ENCODE peak calls at places on chromosomes 2 and 18, in six cellular contexts. One of them, this sample, is unnamed.

GRCh38 chr2:43127208-43127940 is 99.0 kb downstream of the ZFP36L2 start:
- DNase-seq in OCI-LY7: peak; percentile 82
- DNase-seq in GM23338: peak; percentile 93
- DNase-seq in K562: peak; percentile 76
- DNase-seq in foreskin fibroblast: no peak
- DNase-seq in HCT116: peak; percentile 33
- DNase-seq in this sample: peak; percentile 84

GRCh38 chr18:23938901-23939341 is 75.6 kb upstream of the TTC39C start:
- DNase-seq in foreskin fibroblast: no peak
- DNase-seq in HCT116: no peak
- DNase-seq in OCI-LY7: no peak
- DNase-seq in GM23338: no peak
- DNase-seq in K562: no peak
- DNase-seq in this sample: no peak

GRCh38 chr2:239147376-239147775 is 253.4 kb downstream of the HDAC4 start:
- DNase-seq in HCT116: no peak
- DNase-seq in OCI-LY7: no peak
- DNase-seq in GM23338: no peak
- DNase-seq in K562: no peak
- DNase-seq in foreskin fibroblast: no peak
- DNase-seq in this sample: no peak

GRCh38 chr2:205850611-205851010 is 168.3 kb downstream of the NRP2 start:
- DNase-seq in foreskin fibroblast: no peak
- DNase-seq in HCT116: no peak
- DNase-seq in K562: no peak
- DNase-seq in OCI-LY7: no peak
- DNase-seq in GM23338: no peak
- DNase-seq in this sample: no peak

GRCh38 chr18:29191263-29191662 is 1014.3 kb upstream of the CDH2 start:
- DNase-seq in foreskin fibroblast: peak; percentile 40
- DNase-seq in OCI-LY7: no peak
- DNase-seq in HCT116: no peak
- DNase-seq in GM23338: peak; percentile 56
- DNase-seq in K562: no peak
- DNase-seq in this sample: no peak

GRCh38 chr2:26757873-26758789 is 6.0 kb upstream of the SLC35F6 start:
- DNase-seq in K562: peak; percentile 92
- DNase-seq in foreskin fibroblast: peak; percentile 98
- DNase-seq in HCT116: peak; percentile 95
- DNase-seq in OCI-LY7: no peak
- DNase-seq in GM23338: peak; percentile 78
- DNase-seq in this sample: peak; percentile 87

GRCh38 chr2:127906206-127906926 is 20.6 kb upstream of the AMMECR1L start:
- DNase-seq in K562: no peak
- DNase-seq in foreskin fibroblast: no peak
- DNase-seq in HCT116: no peak
- DNase-seq in OCI-LY7: no peak
- DNase-seq in GM23338: peak; percentile 55
- DNase-seq in this sample: no peak

GRCh38 chr18:371616-371998 is 103.8 kb upstream of the THOC1 start:
- DNase-seq in foreskin fibroblast: peak; percentile 10
- DNase-seq in HCT116: no peak
- DNase-seq in OCI-LY7: no peak
- DNase-seq in GM23338: no peak
- DNase-seq in K562: no peak
- DNase-seq in this sample: peak; percentile 17

GRCh38 chr2:60553496-60553991 is at the start of gene BCL11A:
- DNase-seq in GM23338: peak; percentile 89
- DNase-seq in OCI-LY7: peak; percentile 89
- DNase-seq in HCT116: peak; percentile 57
- DNase-seq in foreskin fibroblast: peak; percentile 56
- DNase-seq in K562: peak; percentile 7
- DNase-seq in this sample: peak; percentile 61

GRCh38 chr2:208370881-208371633 is 35.5 kb upstream of the PTH2R start:
- DNase-seq in foreskin fibroblast: peak; percentile 55
- DNase-seq in GM23338: no peak
- DNase-seq in HCT116: no peak
- DNase-seq in K562: peak; percentile 52
- DNase-seq in OCI-LY7: no peak
- DNase-seq in this sample: no peak

GRCh38 chr2:164746713-164747112 is 94.9 kb downstream of the COBLL1 start:
- DNase-seq in foreskin fibroblast: no peak
- DNase-seq in HCT116: no peak
- DNase-seq in K562: no peak
- DNase-seq in GM23338: no peak
- DNase-seq in OCI-LY7: no peak
- DNase-seq in this sample: no peak

GRCh38 chr2:116716444-116716843 is 1098.0 kb upstream of the DDX18 start:
- DNase-seq in HCT116: no peak
- DNase-seq in OCI-LY7: no peak
- DNase-seq in foreskin fibroblast: no peak
- DNase-seq in K562: no peak
- DNase-seq in GM23338: no peak
- DNase-seq in this sample: no peak

GRCh38 chr18:3525870-3526420 is 76.0 kb downstream of the TGIF1 start:
- DNase-seq in HCT116: no peak
- DNase-seq in foreskin fibroblast: no peak
- DNase-seq in OCI-LY7: no peak
- DNase-seq in GM23338: no peak
- DNase-seq in K562: peak; percentile 55
- DNase-seq in this sample: peak; percentile 88

GRCh38 chr2:41851554-41851953 is 196.3 kb upstream of the PKDCC start:
- DNase-seq in HCT116: no peak
- DNase-seq in OCI-LY7: no peak
- DNase-seq in GM23338: no peak
- DNase-seq in foreskin fibroblast: no peak
- DNase-seq in K562: no peak
- DNase-seq in this sample: no peak

GRCh38 chr2:203817147-203817546 is 50.4 kb upstream of the CTLA4 start:
- DNase-seq in GM23338: no peak
- DNase-seq in HCT116: no peak
- DNase-seq in K562: no peak
- DNase-seq in OCI-LY7: peak; percentile 15
- DNase-seq in foreskin fibroblast: no peak
- DNase-seq in this sample: no peak

GRCh38 chr18:48767090-48767670 is 183.6 kb downstream of the SMAD7 start:
- DNase-seq in HCT116: no peak
- DNase-seq in OCI-LY7: no peak
- DNase-seq in GM23338: peak; percentile 26
- DNase-seq in K562: no peak
- DNase-seq in foreskin fibroblast: no peak
- DNase-seq in this sample: peak; percentile 31

GRCh38 chr2:163606878-163607277 is 128.9 kb downstream of the FIGN start:
- DNase-seq in K562: no peak
- DNase-seq in GM23338: no peak
- DNase-seq in foreskin fibroblast: no peak
- DNase-seq in OCI-LY7: no peak
- DNase-seq in HCT116: no peak
- DNase-seq in this sample: no peak

GRCh38 chr2:129747500-129748125 is 231.9 kb upstream of the RAB6C start:
- DNase-seq in GM23338: no peak
- DNase-seq in K562: no peak
- DNase-seq in OCI-LY7: no peak
- DNase-seq in foreskin fibroblast: no peak
- DNase-seq in HCT116: no peak
- DNase-seq in this sample: no peak

GRCh38 chr2:129744649-129745048 is 234.8 kb upstream of the RAB6C start:
- DNase-seq in foreskin fibroblast: no peak
- DNase-seq in HCT116: no peak
- DNase-seq in K562: no peak
- DNase-seq in GM23338: peak; percentile 41
- DNase-seq in OCI-LY7: no peak
- DNase-seq in this sample: no peak

GRCh38 chr2:129751409-129751808 is 228.1 kb upstream of the RAB6C start:
- DNase-seq in OCI-LY7: no peak
- DNase-seq in foreskin fibroblast: no peak
- DNase-seq in HCT116: no peak
- DNase-seq in K562: no peak
- DNase-seq in GM23338: no peak
- DNase-seq in this sample: no peak

GRCh38 chr2:129748250-129748649 is 231.2 kb upstream of the RAB6C start:
- DNase-seq in OCI-LY7: no peak
- DNase-seq in HCT116: no peak
- DNase-seq in GM23338: no peak
- DNase-seq in K562: no peak
- DNase-seq in foreskin fibroblast: no peak
- DNase-seq in this sample: no peak

GRCh38 chr2:129748653-129749052 is 230.8 kb upstream of the RAB6C start:
- DNase-seq in foreskin fibroblast: no peak
- DNase-seq in K562: peak; percentile 23
- DNase-seq in OCI-LY7: peak; percentile 12
- DNase-seq in HCT116: peak; percentile 18
- DNase-seq in GM23338: peak; percentile 66
- DNase-seq in this sample: no peak
- TF ChIP-seq CTCF in foreskin fibroblast: no peak
- TF ChIP-seq CTCF in K562: peak; percentile 24
- TF ChIP-seq CTCF in OCI-LY7: peak; percentile 52
- TF ChIP-seq CTCF in HCT116: peak; percentile 51
- TF ChIP-seq CTCF in GM23338: peak; percentile 54
- TF ChIP-seq CTCF in this sample: no peak

GRCh38 chr2:55228224-55228563 is 3.9 kb downstream of the CLHC1 start:
- DNase-seq in OCI-LY7: no peak
- DNase-seq in HCT116: no peak
- DNase-seq in foreskin fibroblast: no peak
- DNase-seq in K562: no peak
- DNase-seq in GM23338: no peak
- DNase-seq in this sample: no peak

GRCh38 chr2:55229221-55229620 is 2.9 kb downstream of the CLHC1 start:
- DNase-seq in GM23338: no peak
- DNase-seq in foreskin fibroblast: no peak
- DNase-seq in HCT116: no peak
- DNase-seq in K562: no peak
- DNase-seq in OCI-LY7: no peak
- DNase-seq in this sample: no peak

GRCh38 chr2:55224761-55225261 is 7.3 kb downstream of the CLHC1 start:
- DNase-seq in GM23338: peak; percentile 30
- DNase-seq in HCT116: no peak
- DNase-seq in K562: peak; percentile 23
- DNase-seq in foreskin fibroblast: no peak
- DNase-seq in OCI-LY7: no peak
- DNase-seq in this sample: no peak

GRCh38 chr2:55225481-55226020 is 6.5 kb downstream of the CLHC1 start:
- DNase-seq in OCI-LY7: no peak
- DNase-seq in foreskin fibroblast: no peak
- DNase-seq in K562: no peak
- DNase-seq in GM23338: peak; percentile 72
- DNase-seq in HCT116: no peak
- DNase-seq in this sample: no peak

DNA sequence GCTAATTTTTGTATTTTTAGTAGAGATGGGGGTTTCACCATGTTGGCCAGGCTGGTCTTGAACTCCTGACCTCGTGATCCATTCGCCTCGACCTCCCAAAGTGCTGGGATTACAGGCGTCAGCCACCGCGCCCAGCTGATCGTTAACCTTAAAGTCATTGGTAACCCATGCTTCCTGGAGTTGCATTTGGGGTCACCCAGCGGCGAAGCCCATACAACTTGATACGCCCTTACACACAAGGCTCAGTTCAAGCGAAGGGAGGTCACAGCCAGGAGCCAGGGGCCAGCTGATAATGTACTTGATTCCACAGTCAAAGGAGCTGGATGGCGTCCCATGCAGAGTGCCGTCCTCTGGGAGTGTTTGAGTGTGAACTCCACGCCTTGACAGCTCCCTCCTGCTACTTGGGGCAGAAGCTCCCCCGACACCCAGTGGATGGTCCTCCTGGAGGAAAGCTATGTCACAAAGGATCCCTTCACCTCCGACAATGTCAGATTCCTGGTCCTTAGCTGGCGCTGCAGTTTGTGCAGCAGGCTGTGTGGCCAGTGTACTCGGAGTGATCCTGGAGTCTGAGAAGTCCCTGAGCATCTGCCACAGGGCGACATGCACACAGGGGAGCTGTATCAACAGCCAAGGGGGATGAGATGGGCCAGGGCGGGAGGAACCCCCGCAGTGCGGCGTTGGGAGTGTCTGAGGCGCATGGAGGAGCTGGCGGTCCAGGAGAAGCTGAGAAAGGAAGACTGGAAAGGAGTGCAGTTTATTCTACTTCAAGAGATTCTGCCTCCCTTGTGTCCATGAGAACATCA is 7.9 kb downstream of the CLHC1 start:
- DNase-seq in K562: peak; percentile 67
- DNase-seq in foreskin fibroblast: no peak
- DNase-seq in OCI-LY7: no peak
- DNase-seq in HCT116: no peak
- DNase-seq in GM23338: peak; percentile 43
- DNase-seq in this sample: peak; percentile 13
- H3K4me3 ChIP-seq in K562: peak overlapping the region; percentile 50
- H3K4me3 ChIP-seq in foreskin fibroblast: no peak overlapping the region
- H3K4me3 ChIP-seq in OCI-LY7: no peak overlapping the region
- H3K4me3 ChIP-seq in HCT116: no peak overlapping the region
- H3K4me3 ChIP-seq in GM23338: peak overlapping the region; percentile 75
- H3K4me3 ChIP-seq in this sample: no peak overlapping the region

GRCh38 chr2:200308421-200309295 is 2.2 kb downstream of the SPATS2L start:
- DNase-seq in HCT116: no peak
- DNase-seq in foreskin fibroblast: no peak
- DNase-seq in K562: no peak
- DNase-seq in GM23338: peak; percentile 30
- DNase-seq in OCI-LY7: peak; percentile 7
- DNase-seq in this sample: peak; percentile 11
- TF ChIP-seq CTCF in HCT116: peak; percentile 13
- TF ChIP-seq CTCF in foreskin fibroblast: peak; percentile 25
- TF ChIP-seq CTCF in K562: no peak
- TF ChIP-seq CTCF in GM23338: no peak
- TF ChIP-seq CTCF in OCI-LY7: peak; percentile 63
- TF ChIP-seq CTCF in this sample: no peak

GRCh38 chr2:37375721-37376399 is 31.4 kb downstream of the QPCT start:
- DNase-seq in HCT116: no peak
- DNase-seq in foreskin fibroblast: no peak
- DNase-seq in OCI-LY7: no peak
- DNase-seq in K562: no peak
- DNase-seq in GM23338: no peak
- DNase-seq in this sample: no peak

GRCh38 chr2:37378411-37378810 is 34.0 kb downstream of the QPCT start:
- DNase-seq in HCT116: peak; percentile 35
- DNase-seq in foreskin fibroblast: peak; percentile 68
- DNase-seq in K562: no peak
- DNase-seq in OCI-LY7: no peak
- DNase-seq in GM23338: no peak
- DNase-seq in this sample: no peak

GRCh38 chr2:37379881-37380296 is 35.5 kb downstream of the QPCT start:
- DNase-seq in HCT116: no peak
- DNase-seq in foreskin fibroblast: no peak
- DNase-seq in K562: peak; percentile 8
- DNase-seq in OCI-LY7: peak; percentile 31
- DNase-seq in GM23338: no peak
- DNase-seq in this sample: no peak

GRCh38 chr2:37376421-37377186 is 32.2 kb downstream of the QPCT start:
- DNase-seq in HCT116: peak; percentile 60
- DNase-seq in GM23338: no peak
- DNase-seq in foreskin fibroblast: peak; percentile 93
- DNase-seq in OCI-LY7: peak; percentile 95
- DNase-seq in K562: no peak
- DNase-seq in this sample: peak; percentile 84

DNA sequence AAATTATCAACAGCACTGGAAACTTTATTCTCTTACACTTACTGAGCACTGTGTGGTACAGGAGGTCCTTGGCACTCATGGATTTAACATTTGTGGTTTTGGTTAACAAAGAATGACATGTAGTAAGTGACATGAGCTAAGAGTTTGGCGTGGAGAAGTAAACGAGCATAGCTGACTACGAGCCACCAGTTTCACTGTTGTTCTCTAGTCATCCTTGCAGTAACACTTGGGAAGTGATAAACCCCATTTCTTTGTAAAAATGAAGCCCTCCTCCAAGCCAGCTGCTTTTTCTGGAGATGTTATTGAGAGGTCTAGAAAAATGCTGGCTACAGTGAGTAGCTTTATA is 32.7 kb downstream of the QPCT start:
- DNase-seq in GM23338: no peak
- DNase-seq in K562: no peak
- DNase-seq in foreskin fibroblast: peak; percentile 64
- DNase-seq in OCI-LY7: peak; percentile 66
- DNase-seq in HCT116: no peak
- DNase-seq in this sample: peak; percentile 57
- H3K4me3 ChIP-seq in GM23338: no peak overlapping the region
- H3K4me3 ChIP-seq in K562: no peak overlapping the region
- H3K4me3 ChIP-seq in foreskin fibroblast: peak overlapping the region; percentile 7
- H3K4me3 ChIP-seq in OCI-LY7: peak overlapping the region; percentile 58
- H3K4me3 ChIP-seq in HCT116: peak overlapping the region; percentile 35
- H3K4me3 ChIP-seq in this sample: no peak overlapping the region